ENCODE peak calls at places on chromosome 19, in eight cellular contexts. V is heart left ventricle, T is tibial artery, R is lower leg skin, P is HL-60, K is fibroblast of pulmonary artery, I is IMR-90, Z is upper lobe of right lung. J is an unnamed sample.

GRCh38 chr19:54275951-54276350 is 5.0 kb downstream of the LILRB2 start:
- DNase-seq in Z (no peak), V (no peak), T (no peak), K (no peak), P (no peak), I (no peak), R (no peak), J (no peak)

GRCh38 chr19:58387338-58388174 is 487 bp downstream of the RPS5 start:
- DNase-seq in Z (no peak), T (no peak), V (no peak), I (no peak), R (no peak), P (no peak), K (no peak), J (no peak)

GRCh38 chr19:33401683-33402420 is 28.3 kb downstream of the CEBPG start:
- DNase-seq in I (no peak), Z (peak), T (peak), P (no peak), V (no peak), R (no peak), K (no peak), J (no peak)

GRCh38 chr19:47228168-47228936 is 2.6 kb downstream of the BBC3 start:
- DNase-seq in V (peak), T (peak), K (no peak), Z (peak), P (peak), R (peak), I (peak), J (no peak)

GRCh38 chr19:55305491-55305890 is 19.6 kb downstream of the TMEM150B start:
- DNase-seq in P (peak), Z (no peak), R (no peak), K (peak), V (no peak), I (no peak), T (peak), J (no peak)

GRCh38 chr19:17136026-17136425 is 60.4 kb downstream of the MYO9B start:
- DNase-seq in V (no peak), I (no peak), K (no peak), T (no peak), Z (no peak), P (no peak), R (no peak), J (no peak)

GRCh38 chr19:53101518-53101917 is 1.7 kb downstream of the ZNF160 start:
- DNase-seq in R (no peak), Z (no peak), T (no peak), I (peak), P (peak), V (no peak), K (no peak), J (no peak)

GRCh38 chr19:41535029-41535622 is 40.8 kb upstream of the CEACAM21 start:
- DNase-seq in T (no peak), R (no peak), V (no peak), Z (no peak), P (no peak), K (no peak), I (no peak), J (no peak)

GRCh38 chr19:772043-772442 is 21.1 kb downstream of the MISP start:
- DNase-seq in K (no peak), P (no peak), I (no peak), V (no peak), T (no peak), Z (no peak), R (no peak), J (no peak)

GRCh38 chr19:30666301-30666803 is 294.2 kb downstream of the ZNF536 start:
- DNase-seq in P (peak), R (no peak), V (no peak), Z (no peak), K (peak), I (peak), T (peak), J (no peak)

GRCh38 chr19:14542721-14543328 is 13.4 kb downstream of the TECR start:
- DNase-seq in I (no peak), P (peak), Z (no peak), K (peak), R (no peak), V (no peak), T (no peak), J (no peak)

GRCh38 chr19:3672993-3673392 is 27.3 kb downstream of the PIP5K1C start:
- DNase-seq in R (no peak), V (no peak), P (no peak), T (no peak), I (no peak), Z (no peak), K (no peak), J (no peak)
- TF ChIP-seq CTCF in R (no peak), V (no peak), P (no peak), T (no peak), I (no peak), Z (no peak), K (no peak), J (no peak)

GRCh38 chr19:49877020-49877878 is at the start of the genes AKT1S1 and TBC1D17:
- DNase-seq in I (peak), T (peak), Z (peak), R (peak), K (peak), V (peak), P (peak), J (peak)
- TF ChIP-seq CTCF in I (no peak), T (no peak), Z (no peak), R (no peak), K (no peak), V (no peak), P (no peak), J (no peak)

DNA sequence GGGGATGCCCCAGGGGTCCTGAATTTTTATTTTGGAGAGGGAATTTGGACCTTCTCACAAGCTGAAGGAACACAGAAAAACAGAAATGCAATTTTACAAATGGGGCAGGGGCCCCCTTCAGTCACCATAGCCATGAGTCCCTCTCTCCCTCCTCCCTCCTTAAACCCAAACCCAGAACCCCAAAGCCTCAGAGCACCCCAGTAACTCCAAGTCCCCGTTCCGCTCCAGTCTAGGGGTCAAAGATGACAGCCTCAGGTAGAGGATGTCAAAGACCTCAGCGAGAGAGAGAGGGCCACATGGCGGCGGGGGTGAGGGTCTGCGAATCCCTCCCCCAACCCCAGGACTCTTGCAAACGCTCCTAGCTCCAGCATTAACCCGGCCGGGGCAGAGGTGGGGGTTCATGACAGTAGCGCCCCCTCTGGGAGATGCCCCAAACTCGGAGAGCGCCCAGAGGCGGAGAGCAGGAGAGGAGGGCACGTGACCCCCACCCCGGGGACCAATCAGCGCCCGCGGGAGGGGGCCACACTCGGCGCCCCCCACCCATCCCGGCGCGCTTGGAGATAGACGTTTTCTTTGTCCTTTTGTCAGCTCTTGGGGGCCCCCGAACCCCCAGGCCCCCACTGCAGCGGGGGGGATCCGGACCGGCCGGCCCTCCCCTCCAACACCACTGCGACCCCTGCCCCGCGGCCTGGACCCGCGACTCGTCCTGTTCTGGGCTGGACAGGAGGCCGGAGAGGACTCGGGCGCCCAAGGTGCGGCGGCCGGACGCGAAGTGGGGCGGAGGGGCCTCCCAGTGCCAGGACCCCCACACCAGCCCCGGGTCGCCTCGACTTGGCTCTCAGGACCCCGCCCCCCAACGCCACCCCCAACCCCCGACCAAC is 20.8 kb upstream of the SEMA6B start:
- DNase-seq in V (no peak), I (no peak), T (no peak), K (no peak), Z (no peak), P (no peak), R (no peak), J (no peak)
- TF ChIP-seq CTCF in V (no peak), I (no peak), T (no peak), K (peak), Z (peak), P (no peak), R (no peak), J (no peak)

GRCh38 chr19:39483141-39483540 is 2.5 kb downstream of the TIMM50 start:
- DNase-seq in Z (no peak), I (no peak), T (no peak), P (no peak), V (no peak), R (no peak), K (no peak), J (no peak)

GRCh38 chr19:39479916-39480315 is 722 bp upstream of the TIMM50 start:
- DNase-seq in V (no peak), K (no peak), I (no peak), T (no peak), P (peak), R (no peak), Z (no peak), J (no peak)

GRCh38 chr19:39481229-39481545 is 549 bp downstream of the TIMM50 start:
- DNase-seq in T (no peak), P (no peak), V (no peak), Z (no peak), R (no peak), K (no peak), I (no peak), J (no peak)

GRCh38 chr19:39481676-39482075 is 1.0 kb downstream of the TIMM50 start:
- DNase-seq in R (no peak), Z (no peak), T (no peak), P (no peak), K (no peak), I (no peak), V (no peak), J (no peak)

GRCh38 chr19:39480337-39481228 is at the start of gene TIMM50:
- DNase-seq in I (peak), K (peak), R (peak), V (peak), Z (peak), T (peak), P (peak), J (peak)
- TF ChIP-seq CTCF in I (no peak), K (no peak), R (no peak), V (no peak), Z (no peak), T (no peak), P (no peak), J (no peak)

J was measured in omental fat pad.